ENCODE peak calls at places on chromosomes 11 and 22, in eight cellular contexts. Q is right lobe of liver, L is sigmoid colon, I is stomach, Z is neural progenitor cell, X is heart left ventricle, B is aorta, P is GM23338. A is an unnamed sample. For H3K4me1, the result is how much of the 10 kb centered on the place peaks cover.

GRCh38 chr22:46010177-46010867 is 33.4 kb upstream of the WNT7B start:
- DNase-seq in Q (no peak), L (peak), I (no peak), Z (no peak), X (no peak), B (no peak), P (no peak), A (no peak)

GRCh38 chr22:44988671-44989070 is 21.1 kb downstream of the PHF21B start:
- DNase-seq in Q (no peak), L (no peak), I (no peak), Z (no peak), X (no peak), B (no peak), P (no peak), A (no peak)

GRCh38 chr11:70782401-70782913 is 384.1 kb downstream of the CTTN start:
- DNase-seq in Q (no peak), L (no peak), I (no peak), Z (no peak), X (no peak), B (no peak), P (no peak), A (no peak)

GRCh38 chr22:35835267-35835997 is 117.8 kb downstream of the APOL5 start:
- DNase-seq in Q (no peak), L (no peak), I (no peak), Z (no peak), X (no peak), B (no peak), P (no peak), A (no peak)

GRCh38 chr11:13669544-13670488 is 1.3 kb downstream of the FAR1 start:
- DNase-seq in Q (no peak), L (no peak), I (no peak), Z (no peak), X (no peak), B (no peak), P (no peak), A (no peak)

GRCh38 chr11:74004046-74004693 is 4.7 kb downstream of the UCP3 start:
- DNase-seq in Q (no peak), L (peak), I (no peak), Z (no peak), X (no peak), B (no peak), P (no peak), A (no peak)

GRCh38 chr11:33617672-33618362 is 82.8 kb downstream of the C11orf91 start:
- DNase-seq in Q (no peak), L (no peak), I (no peak), Z (no peak), X (no peak), B (no peak), P (no peak), A (no peak)

GRCh38 chr11:17603056-17603825 is 56.2 kb downstream of the OTOG start:
- DNase-seq in Q (peak), L (no peak), I (peak), Z (no peak), X (no peak), B (no peak), P (no peak), A (no peak)

GRCh38 chr22:35051791-35052190 is 14.2 kb upstream of the ISX start:
- DNase-seq in Q (no peak), L (no peak), I (no peak), Z (no peak), X (no peak), B (no peak), P (no peak), A (no peak)

GRCh38 chr11:43943931-43944751 is 1.7 kb downstream of the C11orf96 start:
- DNase-seq in Q (no peak), L (peak), I (no peak), Z (peak), X (no peak), B (no peak), P (peak), A (peak)

GRCh38 chr11:44016129-44016528 is 31.7 kb upstream of the ACCSL start:
- DNase-seq in Q (no peak), L (peak), I (peak), Z (no peak), X (peak), B (peak), P (no peak), A (peak)

GRCh38 chr11:31822604-31823371 is 11.7 kb upstream of the PAX6 start:
- DNase-seq in Q (no peak), L (no peak), I (no peak), Z (peak), X (no peak), B (no peak), P (peak), A (no peak)

GRCh38 chr11:74559934-74560309 is 32.5 kb upstream of the POLD3 start:
- DNase-seq in Q (no peak), L (no peak), I (no peak), Z (no peak), X (no peak), B (no peak), P (no peak), A (no peak)

GRCh38 chr22:19637405-19638281 is 76.7 kb upstream of the SEPTIN5 start:
- DNase-seq in Q (no peak), L (peak), I (no peak), Z (no peak), X (no peak), B (no peak), P (no peak), A (no peak)

GRCh38 chr22:40965936-40966557 is 14.9 kb downstream of the RBX1 start:
- DNase-seq in Q (no peak), L (peak), I (no peak), Z (no peak), X (no peak), B (no peak), P (no peak), A (no peak)

GRCh38 chr11:721913-722811 is 16.1 kb downstream of the EPS8L2 start:
- DNase-seq in Q (peak), L (no peak), I (no peak), Z (no peak), X (no peak), B (peak), P (peak), A (no peak)

GRCh38 chr11:9029477-9029876 is 25.7 kb upstream of the NRIP3 start:
- DNase-seq in Q (no peak), L (no peak), I (no peak), Z (no peak), X (no peak), B (no peak), P (no peak), A (no peak)

GRCh38 chr11:112623057-112623456 is 338.2 kb upstream of the NCAM1 start:
- DNase-seq in Q (no peak), L (no peak), I (no peak), Z (no peak), X (no peak), B (no peak), P (no peak), A (no peak)

GRCh38 chr22:42172385-42173172 is 42.0 kb upstream of the CYP2D6 start:
- DNase-seq in Q (peak), L (no peak), I (no peak), Z (no peak), X (no peak), B (no peak), P (no peak), A (no peak)

GRCh38 chr11:129528296-129528695 is 152.6 kb downstream of the BARX2 start:
- DNase-seq in Q (no peak), L (no peak), I (no peak), Z (no peak), X (no peak), B (no peak), P (no peak), A (no peak)

GRCh38 chr22:23124611-23125511 is 16.9 kb downstream of the RSPH14 start:
- DNase-seq in Q (no peak), L (no peak), I (peak), Z (no peak), X (no peak), B (no peak), P (no peak), A (no peak)
- H3K27ac ChIP-seq in Q (no peak), L (no peak), I (no peak), Z (no peak), X (no peak), B (no peak), P (no peak), A (no peak)

GRCh38 chr11:68469122-68469521 is 8.6 kb downstream of the PPP6R3 start:
- DNase-seq in Q (peak), L (no peak), I (no peak), Z (no peak), X (no peak), B (no peak), P (no peak), A (no peak)

GRCh38 chr11:68468217-68468828 is 7.8 kb downstream of the PPP6R3 start:
- DNase-seq in Q (no peak), L (no peak), I (no peak), Z (no peak), X (no peak), B (no peak), P (no peak), A (no peak)

GRCh38 chr11:68470304-68470811 is 9.8 kb downstream of the PPP6R3 start:
- DNase-seq in Q (no peak), L (no peak), I (no peak), Z (no peak), X (peak), B (no peak), P (no peak), A (no peak)

GRCh38 chr11:68469642-68470041 is 9.1 kb downstream of the PPP6R3 start:
- DNase-seq in Q (no peak), L (no peak), I (no peak), Z (no peak), X (no peak), B (no peak), P (no peak), A (no peak)

DNA sequence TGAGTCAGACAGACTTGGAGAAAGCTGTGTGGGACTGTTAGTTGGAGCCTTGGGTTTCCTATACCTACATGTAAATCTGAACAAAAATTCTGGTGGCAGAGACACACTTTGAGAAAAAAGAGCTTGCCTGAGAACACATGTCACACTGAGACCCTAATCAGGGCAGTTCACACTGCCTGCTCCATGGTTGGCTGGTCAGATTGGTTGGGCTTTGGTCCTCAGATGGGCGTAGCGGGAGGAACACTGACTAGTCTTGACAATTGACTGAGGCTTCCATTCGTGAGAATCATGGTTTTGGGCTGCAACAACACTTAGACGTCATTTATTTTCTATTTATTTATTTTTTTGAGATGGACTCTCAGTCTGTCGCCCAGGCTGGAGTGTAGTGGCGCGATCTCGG is 6.9 kb downstream of the PPP6R3 start:
- DNase-seq in Q (no peak), L (no peak), I (no peak), Z (no peak), X (no peak), B (no peak), P (no peak), A (no peak)
- H3K4me1 ChIP-seq in Q (under half), L (under half), I (half or more), Z (under half), X (half or more), B (under half), P (half or more), A (half or more)

GRCh38 chr11:106072804-106073203 is 4.3 kb downstream of the KBTBD3 start:
- DNase-seq in Q (no peak), L (no peak), I (no peak), Z (no peak), X (no peak), B (no peak), P (no peak), A (no peak)
- H3K27ac ChIP-seq in Q (no peak), L (no peak), I (no peak), Z (no peak), X (no peak), B (no peak), P (no peak), A (no peak)

GRCh38 chr11:86952221-86952875 is 2.8 kb downstream of the FZD4 start:
- DNase-seq in Q (no peak), L (no peak), I (no peak), Z (no peak), X (no peak), B (no peak), P (no peak), A (no peak)
- H3K4me1 ChIP-seq in Q (under half), L (under half), I (half or more), Z (under half), X (half or more), B (under half), P (under half), A (under half)

GRCh38 chr11:72703281-72704008 is 29.2 kb upstream of the PDE2A start:
- DNase-seq in Q (no peak), L (peak), I (no peak), Z (peak), X (peak), B (peak), P (no peak), A (no peak)
- H3K27ac ChIP-seq in Q (no peak), L (peak), I (no peak), Z (no peak), X (peak), B (no peak), P (no peak), A (no peak)

GRCh38 chr11:128040603-128041002 is 546.8 kb downstream of the ETS1 start:
- DNase-seq in Q (no peak), L (no peak), I (no peak), Z (no peak), X (no peak), B (no peak), P (no peak), A (no peak)
- H3K4me1 ChIP-seq in Q (under half), L (under half), I (under half), Z (under half), X (under half), B (under half), P (under half), A (under half)

DNA sequence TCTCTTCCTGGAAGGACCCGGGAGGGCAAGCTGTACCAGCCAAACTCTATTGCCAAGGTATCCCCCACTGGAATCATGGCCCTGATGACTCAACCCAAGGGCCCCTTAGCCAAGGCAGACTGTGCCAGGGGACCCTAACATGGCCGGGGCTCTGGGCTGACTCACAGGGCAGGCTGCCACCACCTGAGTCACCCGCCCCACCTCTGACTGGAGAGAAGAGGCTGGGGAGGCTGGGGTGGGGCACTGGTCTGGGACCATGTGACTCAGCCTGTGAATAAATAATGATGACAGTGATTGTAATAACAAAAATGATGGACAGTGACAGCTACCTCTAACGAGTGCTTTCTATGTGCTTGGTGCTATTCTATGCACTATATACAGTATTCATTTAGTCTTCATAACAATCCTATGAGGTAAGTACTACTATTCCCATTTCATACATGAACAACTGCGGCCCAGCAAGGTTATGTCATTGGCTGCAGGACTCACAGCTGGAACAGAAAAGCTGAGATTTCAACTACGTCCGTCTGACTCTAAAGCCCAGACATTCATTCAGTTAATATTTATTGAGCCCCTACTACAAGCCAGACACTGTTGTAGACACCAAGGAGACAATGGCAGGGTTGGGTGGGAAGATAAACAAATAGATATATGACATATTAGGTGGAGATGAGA is 84.2 kb downstream of the FBXO7 start:
- DNase-seq in Q (no peak), L (peak), I (peak), Z (no peak), X (peak), B (peak), P (no peak), A (peak)
- H3K27ac ChIP-seq in Q (no peak), L (peak), I (no peak), Z (no peak), X (no peak), B (no peak), P (no peak), A (peak)

GRCh38 chr11:34812905-34813576 is 103.1 kb downstream of the APIP start:
- DNase-seq in Q (no peak), L (no peak), I (no peak), Z (no peak), X (no peak), B (no peak), P (no peak), A (no peak)
- H3K4me1 ChIP-seq in Q (under half), L (under half), I (under half), Z (under half), X (under half), B (under half), P (under half), A (under half)

GRCh38 chr11:30564994-30565393 is 21.2 kb downstream of the MPPED2 start:
- DNase-seq in Q (no peak), L (no peak), I (no peak), Z (no peak), X (no peak), B (no peak), P (no peak), A (no peak)

GRCh38 chr11:30568933-30569332 is 17.2 kb downstream of the MPPED2 start:
- DNase-seq in Q (no peak), L (no peak), I (no peak), Z (no peak), X (no peak), B (no peak), P (no peak), A (no peak)

GRCh38 chr11:30566482-30566881 is 19.7 kb downstream of the MPPED2 start:
- DNase-seq in Q (no peak), L (no peak), I (no peak), Z (no peak), X (no peak), B (no peak), P (no peak), A (no peak)

GRCh38 chr11:30567148-30567547 is 19.0 kb downstream of the MPPED2 start:
- DNase-seq in Q (no peak), L (no peak), I (no peak), Z (no peak), X (no peak), B (no peak), P (no peak), A (no peak)

DNA sequence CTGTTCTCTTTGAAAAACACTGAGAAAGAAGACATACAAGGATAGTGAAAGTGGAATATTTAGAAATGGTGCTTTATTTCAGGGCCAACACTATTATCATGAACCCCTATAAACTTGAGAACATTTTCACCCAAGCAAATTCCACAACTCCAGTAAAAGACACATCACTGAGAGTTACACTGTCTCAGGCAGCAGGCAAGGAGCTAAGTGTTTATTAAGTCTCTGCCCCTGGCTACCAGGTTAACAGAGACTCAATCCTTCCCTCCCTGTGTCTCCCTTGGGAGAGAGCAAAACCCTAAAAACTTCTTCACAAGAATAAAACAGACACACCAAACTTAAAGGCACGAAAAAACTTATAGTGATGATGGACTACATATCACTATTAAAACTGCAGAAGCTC is 18.5 kb downstream of the MPPED2 start:
- DNase-seq in Q (no peak), L (no peak), I (no peak), Z (no peak), X (no peak), B (no peak), P (no peak), A (no peak)
- H3K27ac ChIP-seq in Q (no peak), L (no peak), I (no peak), Z (no peak), X (no peak), B (peak), P (peak), A (no peak)

A was measured in SJSA1.